ENCODE peak calls at places on chromosome 15, in seven cellular contexts. One of them, this sample, is unnamed.

GRCh38 chr15:73464602-73465001 is 21.6 kb downstream of the REC114 start:
- DNase-seq in lung: no peak
- DNase-seq in cardiac fibroblast: peak
- DNase-seq in GM12864: no peak
- DNase-seq in B cell: no peak
- DNase-seq in astrocyte: no peak
- DNase-seq in neural crest cell: no peak
- DNase-seq in this sample: no peak

GRCh38 chr15:51621917-51622268 is 678 bp downstream of the DMXL2 start:
- DNase-seq in lung: peak
- DNase-seq in cardiac fibroblast: peak
- DNase-seq in GM12864: no peak
- DNase-seq in B cell: peak
- DNase-seq in astrocyte: peak
- DNase-seq in neural crest cell: peak
- DNase-seq in this sample: peak

GRCh38 chr15:94119923-94120775 is 111.2 kb upstream of the MCTP2 start:
- DNase-seq in lung: peak
- DNase-seq in cardiac fibroblast: peak
- DNase-seq in GM12864: peak
- DNase-seq in B cell: peak
- DNase-seq in astrocyte: peak
- DNase-seq in neural crest cell: peak
- DNase-seq in this sample: no peak

GRCh38 chr15:98900382-98900781 is 107.2 kb downstream of the PGPEP1L start:
- DNase-seq in lung: no peak
- DNase-seq in cardiac fibroblast: peak
- DNase-seq in GM12864: no peak
- DNase-seq in B cell: no peak
- DNase-seq in astrocyte: peak
- DNase-seq in neural crest cell: no peak
- DNase-seq in this sample: no peak

GRCh38 chr15:90020041-90020735 is 19.1 kb downstream of the ZNF710 start:
- DNase-seq in lung: no peak
- DNase-seq in cardiac fibroblast: no peak
- DNase-seq in GM12864: no peak
- DNase-seq in B cell: no peak
- DNase-seq in astrocyte: no peak
- DNase-seq in neural crest cell: no peak
- DNase-seq in this sample: no peak

GRCh38 chr15:38660726-38661125 is 96.1 kb upstream of the RASGRP1 start:
- DNase-seq in lung: no peak
- DNase-seq in cardiac fibroblast: no peak
- DNase-seq in GM12864: no peak
- DNase-seq in B cell: no peak
- DNase-seq in astrocyte: no peak
- DNase-seq in neural crest cell: no peak
- DNase-seq in this sample: no peak

GRCh38 chr15:81312790-81313543 is 11.0 kb downstream of the STARD5 start:
- DNase-seq in lung: peak
- DNase-seq in cardiac fibroblast: peak
- DNase-seq in GM12864: no peak
- DNase-seq in B cell: no peak
- DNase-seq in astrocyte: peak
- DNase-seq in neural crest cell: no peak
- DNase-seq in this sample: no peak

GRCh38 chr15:67914537-67915373 is 74.9 kb upstream of the RNU6-1 start:
- DNase-seq in lung: peak
- DNase-seq in cardiac fibroblast: no peak
- DNase-seq in GM12864: no peak
- DNase-seq in B cell: no peak
- DNase-seq in astrocyte: peak
- DNase-seq in neural crest cell: peak
- DNase-seq in this sample: no peak

GRCh38 chr15:98077186-98077585 is 116.7 kb downstream of the ARRDC4 start:
- DNase-seq in lung: no peak
- DNase-seq in cardiac fibroblast: peak
- DNase-seq in GM12864: no peak
- DNase-seq in B cell: no peak
- DNase-seq in astrocyte: no peak
- DNase-seq in neural crest cell: no peak
- DNase-seq in this sample: no peak

GRCh38 chr15:64845183-64845611 is 3.5 kb downstream of the PLEKHO2 start:
- DNase-seq in lung: no peak
- DNase-seq in cardiac fibroblast: no peak
- DNase-seq in GM12864: no peak
- DNase-seq in B cell: no peak
- DNase-seq in astrocyte: no peak
- DNase-seq in neural crest cell: no peak
- DNase-seq in this sample: no peak

GRCh38 chr15:87724330-87724729 is 532.2 kb downstream of the NTRK3 start:
- DNase-seq in lung: no peak
- DNase-seq in cardiac fibroblast: no peak
- DNase-seq in GM12864: no peak
- DNase-seq in B cell: no peak
- DNase-seq in astrocyte: no peak
- DNase-seq in neural crest cell: no peak
- DNase-seq in this sample: no peak

GRCh38 chr15:25763954-25764353 is 99.2 kb downstream of the ATP10A start:
- DNase-seq in lung: no peak
- DNase-seq in cardiac fibroblast: no peak
- DNase-seq in GM12864: no peak
- DNase-seq in B cell: no peak
- DNase-seq in astrocyte: no peak
- DNase-seq in neural crest cell: no peak
- DNase-seq in this sample: peak

GRCh38 chr15:28091313-28091712 is 7.8 kb downstream of the OCA2 start:
- DNase-seq in lung: no peak
- DNase-seq in cardiac fibroblast: no peak
- DNase-seq in GM12864: no peak
- DNase-seq in B cell: no peak
- DNase-seq in astrocyte: no peak
- DNase-seq in neural crest cell: no peak
- DNase-seq in this sample: no peak
- TF ChIP-seq CTCF in lung: no peak
- TF ChIP-seq CTCF in cardiac fibroblast: no peak
- TF ChIP-seq CTCF in GM12864: no peak
- TF ChIP-seq CTCF in B cell: no peak
- TF ChIP-seq CTCF in astrocyte: no peak
- TF ChIP-seq CTCF in neural crest cell: no peak
- TF ChIP-seq CTCF in this sample: no peak

GRCh38 chr15:95287774-95288173 is 1042.7 kb upstream of the NR2F2 start:
- DNase-seq in lung: no peak
- DNase-seq in cardiac fibroblast: no peak
- DNase-seq in GM12864: no peak
- DNase-seq in B cell: no peak
- DNase-seq in astrocyte: no peak
- DNase-seq in neural crest cell: no peak
- DNase-seq in this sample: no peak

GRCh38 chr15:95286316-95286880 is 1044.1 kb upstream of the NR2F2 start:
- DNase-seq in lung: no peak
- DNase-seq in cardiac fibroblast: no peak
- DNase-seq in GM12864: no peak
- DNase-seq in B cell: no peak
- DNase-seq in astrocyte: no peak
- DNase-seq in neural crest cell: no peak
- DNase-seq in this sample: no peak

GRCh38 chr15:95286911-95287769 is 1043.4 kb upstream of the NR2F2 start:
- DNase-seq in lung: no peak
- DNase-seq in cardiac fibroblast: no peak
- DNase-seq in GM12864: no peak
- DNase-seq in B cell: no peak
- DNase-seq in astrocyte: peak
- DNase-seq in neural crest cell: peak
- DNase-seq in this sample: no peak

GRCh38 chr15:95284487-95284886 is 1046.0 kb upstream of the NR2F2 start:
- DNase-seq in lung: no peak
- DNase-seq in cardiac fibroblast: no peak
- DNase-seq in GM12864: no peak
- DNase-seq in B cell: no peak
- DNase-seq in astrocyte: no peak
- DNase-seq in neural crest cell: no peak
- DNase-seq in this sample: no peak

GRCh38 chr15:95284933-95285401 is 1045.5 kb upstream of the NR2F2 start:
- DNase-seq in lung: no peak
- DNase-seq in cardiac fibroblast: peak
- DNase-seq in GM12864: no peak
- DNase-seq in B cell: no peak
- DNase-seq in astrocyte: peak
- DNase-seq in neural crest cell: no peak
- DNase-seq in this sample: no peak
- TF ChIP-seq CTCF in lung: no peak
- TF ChIP-seq CTCF in cardiac fibroblast: peak
- TF ChIP-seq CTCF in GM12864: no peak
- TF ChIP-seq CTCF in B cell: no peak
- TF ChIP-seq CTCF in astrocyte: peak
- TF ChIP-seq CTCF in neural crest cell: peak
- TF ChIP-seq CTCF in this sample: peak

DNA sequence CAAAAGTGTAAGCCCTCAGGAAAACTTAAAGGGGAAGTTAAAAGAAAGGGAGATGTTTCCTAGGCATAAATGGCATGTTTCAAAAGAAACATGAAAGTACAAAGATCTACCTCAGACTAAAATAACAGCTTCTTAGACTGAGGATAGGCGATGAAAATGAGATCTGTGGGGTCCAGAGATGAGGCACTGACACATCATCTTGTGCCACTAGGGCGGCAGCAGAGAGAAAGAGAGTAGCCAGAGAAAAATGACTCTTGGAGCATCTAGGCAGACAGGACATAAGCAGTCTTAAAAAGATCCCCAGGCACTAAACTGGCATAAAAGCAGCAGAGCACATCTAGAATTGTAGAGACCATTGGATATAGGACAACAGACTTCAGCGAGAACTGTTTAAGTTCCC is 42.5 kb upstream of the RFX7 start:
- DNase-seq in lung: no peak
- DNase-seq in cardiac fibroblast: no peak
- DNase-seq in GM12864: no peak
- DNase-seq in B cell: no peak
- DNase-seq in astrocyte: no peak
- DNase-seq in neural crest cell: no peak
- DNase-seq in this sample: no peak
- TF ChIP-seq CTCF in lung: no peak
- TF ChIP-seq CTCF in cardiac fibroblast: peak
- TF ChIP-seq CTCF in GM12864: peak
- TF ChIP-seq CTCF in B cell: no peak
- TF ChIP-seq CTCF in astrocyte: no peak
- TF ChIP-seq CTCF in neural crest cell: peak
- TF ChIP-seq CTCF in this sample: no peak

GRCh38 chr15:31304074-31304648 is 22.5 kb upstream of the KLF13 start:
- DNase-seq in lung: peak
- DNase-seq in cardiac fibroblast: no peak
- DNase-seq in GM12864: no peak
- DNase-seq in B cell: no peak
- DNase-seq in astrocyte: no peak
- DNase-seq in neural crest cell: no peak
- DNase-seq in this sample: peak

GRCh38 chr15:31302029-31302657 is 24.5 kb upstream of the KLF13 start:
- DNase-seq in lung: peak
- DNase-seq in cardiac fibroblast: no peak
- DNase-seq in GM12864: no peak
- DNase-seq in B cell: peak
- DNase-seq in astrocyte: no peak
- DNase-seq in neural crest cell: no peak
- DNase-seq in this sample: peak

GRCh38 chr15:31304736-31305365 is 21.8 kb upstream of the KLF13 start:
- DNase-seq in lung: peak
- DNase-seq in cardiac fibroblast: no peak
- DNase-seq in GM12864: no peak
- DNase-seq in B cell: no peak
- DNase-seq in astrocyte: no peak
- DNase-seq in neural crest cell: no peak
- DNase-seq in this sample: peak

GRCh38 chr15:31302778-31303433 is 23.7 kb upstream of the KLF13 start:
- DNase-seq in lung: peak
- DNase-seq in cardiac fibroblast: no peak
- DNase-seq in GM12864: no peak
- DNase-seq in B cell: no peak
- DNase-seq in astrocyte: no peak
- DNase-seq in neural crest cell: no peak
- DNase-seq in this sample: peak

GRCh38 chr15:31303434-31304073 is 23.1 kb upstream of the KLF13 start:
- DNase-seq in lung: peak
- DNase-seq in cardiac fibroblast: peak
- DNase-seq in GM12864: no peak
- DNase-seq in B cell: no peak
- DNase-seq in astrocyte: no peak
- DNase-seq in neural crest cell: no peak
- DNase-seq in this sample: peak
- TF ChIP-seq CTCF in lung: no peak
- TF ChIP-seq CTCF in cardiac fibroblast: no peak
- TF ChIP-seq CTCF in GM12864: no peak
- TF ChIP-seq CTCF in B cell: no peak
- TF ChIP-seq CTCF in astrocyte: no peak
- TF ChIP-seq CTCF in neural crest cell: no peak
- TF ChIP-seq CTCF in this sample: no peak

GRCh38 chr15:57752426-57752825 is 45.9 kb downstream of the POLR2M start:
- DNase-seq in lung: no peak
- DNase-seq in cardiac fibroblast: no peak
- DNase-seq in GM12864: no peak
- DNase-seq in B cell: no peak
- DNase-seq in astrocyte: no peak
- DNase-seq in neural crest cell: no peak
- DNase-seq in this sample: no peak
- TF ChIP-seq CTCF in lung: no peak
- TF ChIP-seq CTCF in cardiac fibroblast: peak
- TF ChIP-seq CTCF in GM12864: no peak
- TF ChIP-seq CTCF in B cell: no peak
- TF ChIP-seq CTCF in astrocyte: no peak
- TF ChIP-seq CTCF in neural crest cell: no peak
- TF ChIP-seq CTCF in this sample: peak